ENCODE peak calls at places on chromosome 1, in six cellular contexts. One of them, this sample, is unnamed.

GRCh38 chr1:78348526-78349284 is 142.1 kb upstream of the PTGFR start:
- DNase-seq in K562: no peak
- DNase-seq in H1: no peak
- DNase-seq in GM12891: no peak
- DNase-seq in HepG2: no peak
- DNase-seq in GM12878: no peak
- DNase-seq in this sample: no peak

GRCh38 chr1:17412093-17412870 is 27.2 kb downstream of the RCC2 start:
- DNase-seq in HepG2: no peak
- DNase-seq in H1: no peak
- DNase-seq in K562: no peak
- DNase-seq in GM12878: no peak
- DNase-seq in GM12891: no peak
- DNase-seq in this sample: no peak

GRCh38 chr1:91827094-91828006 is 58.6 kb downstream of the TGFBR3 start:
- DNase-seq in HepG2: peak; percentile 99
- DNase-seq in GM12891: no peak
- DNase-seq in K562: no peak
- DNase-seq in H1: no peak
- DNase-seq in GM12878: no peak
- DNase-seq in this sample: no peak

GRCh38 chr1:67863637-67864036 is 30.4 kb upstream of the GNG12 start:
- DNase-seq in GM12891: no peak
- DNase-seq in K562: no peak
- DNase-seq in GM12878: no peak
- DNase-seq in H1: no peak
- DNase-seq in HepG2: no peak
- DNase-seq in this sample: no peak

GRCh38 chr1:70090875-70091274 is 114.5 kb downstream of the LRRC40 start:
- DNase-seq in GM12878: no peak
- DNase-seq in GM12891: no peak
- DNase-seq in K562: no peak
- DNase-seq in HepG2: no peak
- DNase-seq in H1: no peak
- DNase-seq in this sample: no peak

GRCh38 chr1:182175340-182176068 is 114.0 kb upstream of the ZNF648 start:
- DNase-seq in HepG2: peak; percentile 63
- DNase-seq in GM12891: no peak
- DNase-seq in GM12878: no peak
- DNase-seq in K562: no peak
- DNase-seq in H1: no peak
- DNase-seq in this sample: no peak

GRCh38 chr1:168081373-168082007 is 55.2 kb downstream of the GPR161 start:
- DNase-seq in HepG2: no peak
- DNase-seq in H1: no peak
- DNase-seq in GM12878: no peak
- DNase-seq in GM12891: no peak
- DNase-seq in K562: no peak
- DNase-seq in this sample: no peak

GRCh38 chr1:61618755-61619154 is 106.2 kb downstream of the TM2D1 start:
- DNase-seq in H1: no peak
- DNase-seq in K562: no peak
- DNase-seq in GM12891: no peak
- DNase-seq in GM12878: no peak
- DNase-seq in HepG2: no peak
- DNase-seq in this sample: no peak

GRCh38 chr1:199002670-199003069 is 363.8 kb downstream of the PTPRC start:
- DNase-seq in GM12878: no peak
- DNase-seq in GM12891: no peak
- DNase-seq in K562: no peak
- DNase-seq in HepG2: no peak
- DNase-seq in H1: no peak
- DNase-seq in this sample: no peak

GRCh38 chr1:96253281-96254035 is 468.1 kb upstream of the PTBP2 start:
- DNase-seq in HepG2: no peak
- DNase-seq in H1: no peak
- DNase-seq in GM12891: no peak
- DNase-seq in GM12878: no peak
- DNase-seq in K562: no peak
- DNase-seq in this sample: no peak

GRCh38 chr1:227854189-227854588 is 38.7 kb downstream of the PRSS38 start:
- DNase-seq in GM12878: no peak
- DNase-seq in K562: no peak
- DNase-seq in GM12891: no peak
- DNase-seq in H1: no peak
- DNase-seq in HepG2: no peak
- DNase-seq in this sample: no peak

GRCh38 chr1:161266836-161267235 is 8.3 kb downstream of the PCP4L1 start:
- DNase-seq in GM12878: no peak
- DNase-seq in HepG2: no peak
- DNase-seq in K562: no peak
- DNase-seq in GM12891: no peak
- DNase-seq in H1: no peak
- DNase-seq in this sample: no peak

GRCh38 chr1:21874328-21874727 is 62.3 kb downstream of the LDLRAD2 start:
- DNase-seq in GM12891: no peak
- DNase-seq in GM12878: no peak
- DNase-seq in K562: no peak
- DNase-seq in H1: no peak
- DNase-seq in HepG2: no peak
- DNase-seq in this sample: no peak

GRCh38 chr1:167770127-167770526 is 48.3 kb downstream of the MPZL1 start:
- DNase-seq in GM12878: no peak
- DNase-seq in HepG2: no peak
- DNase-seq in K562: peak; percentile 62
- DNase-seq in H1: no peak
- DNase-seq in GM12891: no peak
- DNase-seq in this sample: no peak

GRCh38 chr1:235853653-235854052 is 13.1 kb downstream of the LYST start:
- DNase-seq in HepG2: no peak
- DNase-seq in GM12891: no peak
- DNase-seq in H1: no peak
- DNase-seq in K562: no peak
- DNase-seq in GM12878: no peak
- DNase-seq in this sample: no peak

GRCh38 chr1:17161137-17161700 is 42.0 kb upstream of the PADI2 start:
- DNase-seq in GM12878: no peak
- DNase-seq in GM12891: no peak
- DNase-seq in HepG2: no peak
- DNase-seq in K562: no peak
- DNase-seq in H1: peak; percentile 38
- DNase-seq in this sample: no peak

GRCh38 chr1:47231314-47232186 is 475 bp downstream of the TAL1 start:
- DNase-seq in GM12878: peak; percentile 1
- DNase-seq in GM12891: no peak
- DNase-seq in HepG2: no peak
- DNase-seq in H1: peak; percentile 58
- DNase-seq in K562: peak; percentile 84
- DNase-seq in this sample: no peak

GRCh38 chr1:157199421-157199755 is 61.2 kb upstream of the ETV3 start:
- DNase-seq in HepG2: no peak
- DNase-seq in K562: no peak
- DNase-seq in H1: no peak
- DNase-seq in GM12878: no peak
- DNase-seq in GM12891: no peak
- DNase-seq in this sample: no peak

GRCh38 chr1:156471496-156472490 is 28.8 kb downstream of the MEF2D start:
- DNase-seq in K562: no peak
- DNase-seq in H1: no peak
- DNase-seq in HepG2: peak; percentile 97
- DNase-seq in GM12878: no peak
- DNase-seq in GM12891: no peak
- DNase-seq in this sample: no peak

GRCh38 chr1:97306504-97306903 is 584.9 kb downstream of the PTBP2 start:
- DNase-seq in K562: no peak
- DNase-seq in GM12891: no peak
- DNase-seq in H1: no peak
- DNase-seq in GM12878: no peak
- DNase-seq in HepG2: no peak
- DNase-seq in this sample: no peak

GRCh38 chr1:245684111-245684510 is 529.3 kb downstream of the KIF26B start:
- DNase-seq in GM12878: no peak
- DNase-seq in H1: no peak
- DNase-seq in HepG2: no peak
- DNase-seq in GM12891: no peak
- DNase-seq in K562: no peak
- DNase-seq in this sample: no peak

GRCh38 chr1:54275349-54275748 is 75.4 kb downstream of the MRPL37 start:
- DNase-seq in HepG2: no peak
- DNase-seq in GM12891: no peak
- DNase-seq in GM12878: no peak
- DNase-seq in K562: no peak
- DNase-seq in H1: no peak
- DNase-seq in this sample: no peak

GRCh38 chr1:6694126-6694713 is 7.4 kb downstream of the DNAJC11 start:
- DNase-seq in HepG2: no peak
- DNase-seq in GM12878: no peak
- DNase-seq in GM12891: no peak
- DNase-seq in K562: no peak
- DNase-seq in H1: peak; percentile 57
- DNase-seq in this sample: no peak

GRCh38 chr1:42456754-42457089 is 379 bp downstream of the PPCS start:
- DNase-seq in GM12878: peak; percentile 26
- DNase-seq in H1: no peak
- DNase-seq in HepG2: peak; percentile 56
- DNase-seq in GM12891: peak; percentile 66
- DNase-seq in K562: no peak
- DNase-seq in this sample: peak; percentile 65

GRCh38 chr1:111174070-111174469 is 26.4 kb downstream of the DENND2D start:
- DNase-seq in HepG2: no peak
- DNase-seq in GM12878: no peak
- DNase-seq in GM12891: no peak
- DNase-seq in H1: no peak
- DNase-seq in K562: no peak
- DNase-seq in this sample: no peak

GRCh38 chr1:197327776-197328364 is 59.8 kb downstream of the CRB1 start:
- DNase-seq in GM12878: no peak
- DNase-seq in HepG2: no peak
- DNase-seq in GM12891: no peak
- DNase-seq in H1: no peak
- DNase-seq in K562: no peak
- DNase-seq in this sample: no peak

GRCh38 chr1:182488803-182489202 is 38.9 kb downstream of the RGSL1 start:
- DNase-seq in HepG2: no peak
- DNase-seq in H1: no peak
- DNase-seq in K562: no peak
- DNase-seq in GM12878: no peak
- DNase-seq in GM12891: no peak
- DNase-seq in this sample: no peak

GRCh38 chr1:119675349-119676343 is 27.6 kb upstream of the ZNF697 start:
- DNase-seq in K562: peak; percentile 85
- DNase-seq in HepG2: peak; percentile 82
- DNase-seq in GM12891: no peak
- DNase-seq in GM12878: peak; percentile 42
- DNase-seq in H1: peak; percentile 87
- DNase-seq in this sample: peak; percentile 36
- TF ChIP-seq POLR2AphosphoS5 in K562: no peak
- TF ChIP-seq POLR2AphosphoS5 in HepG2: no peak
- TF ChIP-seq POLR2AphosphoS5 in GM12891: no peak
- TF ChIP-seq POLR2AphosphoS5 in GM12878: no peak
- TF ChIP-seq POLR2AphosphoS5 in H1: no peak
- TF ChIP-seq POLR2AphosphoS5 in this sample: no peak

GRCh38 chr1:162285149-162285561 is 91.5 kb downstream of the SPATA46 start:
- DNase-seq in K562: no peak
- DNase-seq in H1: no peak
- DNase-seq in HepG2: peak; percentile 72
- DNase-seq in GM12891: no peak
- DNase-seq in GM12878: no peak
- DNase-seq in this sample: no peak
- TF ChIP-seq POLR2A in K562: no peak
- TF ChIP-seq POLR2A in H1: no peak
- TF ChIP-seq POLR2A in HepG2: no peak
- TF ChIP-seq POLR2A in GM12891: no peak
- TF ChIP-seq POLR2A in GM12878: no peak
- TF ChIP-seq POLR2A in this sample: no peak

GRCh38 chr1:220182656-220183055 is 88.7 kb downstream of the IARS2 start:
- DNase-seq in H1: no peak
- DNase-seq in HepG2: no peak
- DNase-seq in GM12891: no peak
- DNase-seq in K562: no peak
- DNase-seq in GM12878: no peak
- DNase-seq in this sample: no peak
- TF ChIP-seq TAF1 in H1: no peak
- TF ChIP-seq TAF1 in HepG2: no peak
- TF ChIP-seq TAF1 in GM12891: no peak
- TF ChIP-seq TAF1 in K562: no peak
- TF ChIP-seq TAF1 in GM12878: no peak
- TF ChIP-seq TAF1 in this sample: no peak

GRCh38 chr1:212012034-212012740 is 23.2 kb downstream of the INTS7 start:
- DNase-seq in GM12891: peak; percentile 42
- DNase-seq in K562: peak; percentile 78
- DNase-seq in HepG2: peak; percentile 63
- DNase-seq in H1: peak; percentile 66
- DNase-seq in GM12878: peak; percentile 38
- DNase-seq in this sample: no peak

GRCh38 chr1:212013672-212014071 is 21.7 kb downstream of the INTS7 start:
- DNase-seq in GM12878: no peak
- DNase-seq in GM12891: no peak
- DNase-seq in H1: no peak
- DNase-seq in K562: no peak
- DNase-seq in HepG2: peak; percentile 21
- DNase-seq in this sample: no peak

GRCh38 chr1:212007896-212008295 is 27.5 kb downstream of the INTS7 start:
- DNase-seq in K562: no peak
- DNase-seq in GM12891: no peak
- DNase-seq in HepG2: no peak
- DNase-seq in GM12878: no peak
- DNase-seq in H1: no peak
- DNase-seq in this sample: no peak

GRCh38 chr1:212007178-212007577 is 28.2 kb downstream of the INTS7 start:
- DNase-seq in H1: no peak
- DNase-seq in GM12878: no peak
- DNase-seq in GM12891: no peak
- DNase-seq in K562: no peak
- DNase-seq in HepG2: no peak
- DNase-seq in this sample: no peak

DNA sequence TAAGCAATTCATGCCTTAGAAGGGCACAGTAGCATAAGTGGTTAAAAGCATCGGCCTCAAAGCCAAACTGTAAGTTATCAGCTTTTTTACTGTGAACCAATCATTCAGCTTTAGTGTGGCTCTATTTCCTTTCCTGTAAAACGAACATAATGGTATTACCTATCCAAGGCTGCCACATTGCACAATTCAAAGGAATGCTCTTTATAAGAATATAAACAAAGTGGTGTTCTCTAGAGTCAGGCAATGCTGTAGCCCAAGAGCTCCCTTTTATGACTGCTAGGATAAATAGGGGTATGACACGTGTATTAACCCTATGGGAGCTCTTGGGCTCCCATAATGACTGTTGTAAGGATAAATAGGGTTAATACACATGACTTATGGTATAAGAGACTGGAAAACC is 25.4 kb downstream of the INTS7 start:
- DNase-seq in GM12891: no peak
- DNase-seq in K562: no peak
- DNase-seq in H1: no peak
- DNase-seq in GM12878: no peak
- DNase-seq in HepG2: peak; percentile 17
- DNase-seq in this sample: no peak
- TF ChIP-seq POLR2AphosphoS5 in GM12891: no peak
- TF ChIP-seq POLR2AphosphoS5 in K562: no peak
- TF ChIP-seq POLR2AphosphoS5 in H1: no peak
- TF ChIP-seq POLR2AphosphoS5 in GM12878: no peak
- TF ChIP-seq POLR2AphosphoS5 in HepG2: no peak
- TF ChIP-seq POLR2AphosphoS5 in this sample: no peak

GRCh38 chr1:231040019-231040799 is at the start of gene FAM89A:
- DNase-seq in HepG2: no peak
- DNase-seq in GM12878: no peak
- DNase-seq in H1: peak; percentile 76
- DNase-seq in GM12891: peak; percentile 78
- DNase-seq in K562: peak; percentile 99
- DNase-seq in this sample: peak; percentile 71
- TF ChIP-seq POLR2A in HepG2: no peak
- TF ChIP-seq POLR2A in GM12878: no peak
- TF ChIP-seq POLR2A in H1: no peak
- TF ChIP-seq POLR2A in GM12891: no peak
- TF ChIP-seq POLR2A in K562: peak; percentile 83
- TF ChIP-seq POLR2A in this sample: no peak

This sample was measured in GM12892.